ENCODE peak calls at places on chromosomes 12 and 14, in six cellular contexts. S, Z, E, I, M and P are unnamed samples.

GRCh38 chr12:103495158-103495782 is 498 bp downstream of the C12orf42 start:
- DNase-seq in S (no peak), Z (peak; percentile 83), E (no peak), I (no peak), M (peak; percentile 82), P (no peak)

GRCh38 chr14:41873379-41874034 is 266.8 kb downstream of the LRFN5 start:
- DNase-seq in S (no peak), Z (no peak), E (peak; percentile 74), I (no peak), M (no peak), P (no peak)

GRCh38 chr12:68595246-68595645 is 15.5 kb upstream of the RAP1B start:
- DNase-seq in S (no peak), Z (no peak), E (no peak), I (no peak), M (no peak), P (no peak)

GRCh38 chr12:31629756-31630732 is 29.4 kb upstream of the ETFBKMT start:
- DNase-seq in S (peak; percentile 75), Z (no peak), E (peak; percentile 85), I (peak; percentile 47), M (no peak), P (peak; percentile 72)

GRCh38 chr12:81083018-81083417 is 5.1 kb downstream of the ACSS3 start:
- DNase-seq in S (no peak), Z (no peak), E (no peak), I (no peak), M (no peak), P (no peak)

GRCh38 chr12:54350743-54351142 is 13.5 kb downstream of the GPR84 start:
- DNase-seq in S (no peak), Z (no peak), E (peak; percentile 42), I (no peak), M (no peak), P (no peak)

GRCh38 chr12:46373303-46374182 is 970 bp upstream of the SLC38A2 start:
- DNase-seq in S (peak; percentile 73), Z (no peak), E (peak; percentile 69), I (no peak), M (peak; percentile 11), P (peak; percentile 51)

GRCh38 chr12:88309546-88309945 is 167.4 kb downstream of the TMTC3 start:
- DNase-seq in S (no peak), Z (no peak), E (peak; percentile 69), I (no peak), M (no peak), P (no peak)

GRCh38 chr12:54405573-54405972 is 13.5 kb downstream of the ITGA5 start:
- DNase-seq in S (no peak), Z (no peak), E (no peak), I (no peak), M (no peak), P (no peak)

GRCh38 chr12:16515666-16516065 is 90.3 kb downstream of the LMO3 start:
- DNase-seq in S (no peak), Z (no peak), E (peak; percentile 51), I (peak; percentile 7), M (peak; percentile 24), P (no peak)

GRCh38 chr14:103627073-103628025 is 1.7 kb upstream of the KLC1 start:
- DNase-seq in S (no peak), Z (no peak), E (no peak), I (no peak), M (no peak), P (no peak)